ENCODE peak calls at places on chromosomes 2 and 18, in six cellular contexts. W is heart right ventricle, I is transverse colon, N is esophagus muscularis mucosa, H is testis, Z is kidney. R is an unnamed sample.

GRCh38 chr2:172046866-172047265 is 38.4 kb upstream of the DLX1 start:
- DNase-seq in W (no peak), I (no peak), N (no peak), H (no peak), Z (no peak), R (no peak)

GRCh38 chr2:73235315-73236028 is 1.4 kb downstream of the CCT7 start:
- DNase-seq in W (no peak), I (no peak), N (no peak), H (no peak), Z (no peak), R (no peak)

GRCh38 chr2:795245-796041 is 118.2 kb upstream of the TMEM18 start:
- DNase-seq in W (no peak), I (no peak), N (peak; percentile 72), H (no peak), Z (no peak), R (no peak)

GRCh38 chr2:199471443-199472057 is 13.8 kb upstream of the SATB2 start:
- DNase-seq in W (no peak), I (peak; percentile 83), N (no peak), H (peak; percentile 77), Z (peak; percentile 87), R (peak; percentile 85)

GRCh38 chr2:171100370-171100769 is 60.3 kb downstream of the TLK1 start:
- DNase-seq in W (no peak), I (no peak), N (no peak), H (no peak), Z (no peak), R (no peak)

GRCh38 chr18:35942133-35942532 is 30.3 kb upstream of the RMP24 start:
- DNase-seq in W (no peak), I (no peak), N (no peak), H (no peak), Z (no peak), R (no peak)

GRCh38 chr18:29218101-29218500 is 1041.2 kb upstream of the CDH2 start:
- DNase-seq in W (no peak), I (no peak), N (no peak), H (no peak), Z (no peak), R (no peak)

GRCh38 chr2:33083671-33084387 is 137.1 kb downstream of the LTBP1 start:
- DNase-seq in W (no peak), I (no peak), N (no peak), H (no peak), Z (no peak), R (no peak)

GRCh38 chr2:231188506-231189170 is 9.8 kb upstream of the ARMC9 start:
- DNase-seq in W (no peak), I (no peak), N (no peak), H (no peak), Z (no peak), R (no peak)

GRCh38 chr2:166314022-166314759 is 61.6 kb downstream of the SCN9A start:
- DNase-seq in W (no peak), I (no peak), N (no peak), H (no peak), Z (no peak), R (no peak)

GRCh38 chr2:233152541-233152940 is 92.4 kb downstream of the INPP5D start:
- DNase-seq in W (peak; percentile 77), I (no peak), N (no peak), H (peak; percentile 40), Z (no peak), R (no peak)

GRCh38 chr2:26479971-26480750 is 2.2 kb upstream of the OTOF start:
- DNase-seq in W (no peak), I (no peak), N (no peak), H (no peak), Z (peak; percentile 59), R (no peak)

GRCh38 chr18:7567487-7568425 is 640 bp downstream of the PTPRM start:
- DNase-seq in W (peak; percentile 43), I (peak; percentile 27), N (no peak), H (peak; percentile 56), Z (peak; percentile 87), R (peak; percentile 10)

GRCh38 chr2:27932396-27932795 is 41.9 kb downstream of the BABAM2 start:
- DNase-seq in W (no peak), I (no peak), N (no peak), H (no peak), Z (no peak), R (no peak)

GRCh38 chr2:147937744-147938349 is 82.7 kb downstream of the ORC4 start:
- DNase-seq in W (no peak), I (no peak), N (no peak), H (no peak), Z (no peak), R (no peak)

GRCh38 chr2:64859208-64860161 is 129.7 kb upstream of the SLC1A4 start:
- DNase-seq in W (peak; percentile 90), I (peak; percentile 94), N (peak; percentile 95), H (peak; percentile 93), Z (peak; percentile 95), R (no peak)

GRCh38 chr18:3451166-3451988 is 1.4 kb downstream of the TGIF1 start:
- DNase-seq in W (peak; percentile 96), I (peak; percentile 95), N (peak; percentile 99), H (peak; percentile 96), Z (peak; percentile 98), R (peak; percentile 59)

GRCh38 chr2:6068441-6068935 is 376.3 kb downstream of the SOX11 start:
- DNase-seq in W (no peak), I (no peak), N (no peak), H (no peak), Z (no peak), R (no peak)

GRCh38 chr18:27377251-27377650 is 192.1 kb upstream of the CHST9 start:
- DNase-seq in W (no peak), I (no peak), N (no peak), H (no peak), Z (no peak), R (no peak)

GRCh38 chr2:239241431-239241830 is 159.4 kb downstream of the HDAC4 start:
- DNase-seq in W (no peak), I (no peak), N (no peak), H (no peak), Z (no peak), R (no peak)

GRCh38 chr2:239239607-239240479 is 161.0 kb downstream of the HDAC4 start:
- DNase-seq in W (no peak), I (no peak), N (no peak), H (peak; percentile 55), Z (no peak), R (peak; percentile 84)

GRCh38 chr2:239238381-239238780 is 162.4 kb downstream of the HDAC4 start:
- DNase-seq in W (no peak), I (no peak), N (no peak), H (peak; percentile 11), Z (no peak), R (no peak)

GRCh38 chr2:239238839-239239606 is 161.8 kb downstream of the HDAC4 start:
- DNase-seq in W (no peak), I (no peak), N (no peak), H (peak; percentile 24), Z (no peak), R (no peak)

DNA sequence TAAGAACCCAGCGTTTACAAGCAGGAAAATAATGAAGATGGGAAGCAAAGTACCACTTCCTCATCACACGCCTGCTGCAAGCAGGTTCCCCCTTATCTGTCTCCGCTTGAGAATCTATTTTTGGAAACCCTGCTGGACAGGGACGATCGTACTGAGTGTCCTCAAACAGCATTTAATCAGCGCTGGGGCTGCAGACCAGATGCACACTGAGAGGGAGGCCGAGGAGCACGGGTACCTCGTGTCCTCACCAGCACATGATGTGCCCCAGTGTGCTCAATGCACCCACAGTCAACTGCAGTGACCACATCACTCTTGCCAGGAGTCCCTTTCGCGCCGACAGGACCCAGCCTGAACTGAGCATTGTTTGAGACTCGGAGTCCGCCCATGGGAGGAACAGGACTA is 160.3 kb downstream of the HDAC4 start:
- DNase-seq in W (no peak), I (peak; percentile 40), N (no peak), H (peak; percentile 92), Z (no peak), R (peak; percentile 68)
- H3K4me3 ChIP-seq in W (peak overlapping the region; percentile 13), I (no peak overlapping the region), N (peak overlapping the region; percentile 15), H (no peak overlapping the region), Z (no peak overlapping the region), R (peak overlapping the region; percentile 54)

GRCh38 chr2:44766220-44766619 is 175.3 kb upstream of the SIX3 start:
- DNase-seq in W (no peak), I (no peak), N (no peak), H (no peak), Z (no peak), R (no peak)
- H3K4me3 ChIP-seq in W (no peak overlapping the region), I (no peak overlapping the region), N (no peak overlapping the region), H (no peak overlapping the region), Z (no peak overlapping the region), R (no peak overlapping the region)

GRCh38 chr18:44682181-44682870 is 1.6 kb downstream of the SETBP1 start:
- DNase-seq in W (peak; percentile 26), I (peak; percentile 62), N (no peak), H (peak; percentile 66), Z (peak; percentile 84), R (no peak)

GRCh38 chr18:44680271-44681038 is at the start of gene SETBP1:
- DNase-seq in W (peak; percentile 70), I (peak; percentile 71), N (peak; percentile 95), H (peak; percentile 77), Z (peak; percentile 95), R (peak; percentile 77)

GRCh38 chr18:44682871-44683221 is 2.2 kb downstream of the SETBP1 start:
- DNase-seq in W (no peak), I (peak; percentile 33), N (no peak), H (peak; percentile 33), Z (no peak), R (no peak)

GRCh38 chr18:44681039-44681595 is 429 bp downstream of the SETBP1 start:
- DNase-seq in W (no peak), I (no peak), N (no peak), H (no peak), Z (no peak), R (no peak)

GRCh38 chr18:44681611-44682010 is 923 bp downstream of the SETBP1 start:
- DNase-seq in W (no peak), I (no peak), N (no peak), H (no peak), Z (no peak), R (no peak)
- H3K4me3 ChIP-seq in W (peak overlapping the region; percentile 94), I (peak overlapping the region; percentile 87), N (peak overlapping the region; percentile 93), H (peak overlapping the region; percentile 72), Z (peak overlapping the region; percentile 73), R (peak overlapping the region; percentile 74)

GRCh38 chr2:207041753-207042152 is 102.4 kb downstream of the CPO start:
- DNase-seq in W (no peak), I (no peak), N (no peak), H (no peak), Z (no peak), R (no peak)

GRCh38 chr2:207042841-207043240 is 103.5 kb downstream of the CPO start:
- DNase-seq in W (no peak), I (no peak), N (no peak), H (no peak), Z (no peak), R (no peak)

GRCh38 chr2:207040606-207041173 is 101.4 kb downstream of the CPO start:
- DNase-seq in W (no peak), I (no peak), N (no peak), H (no peak), Z (no peak), R (no peak)

GRCh38 chr2:207041279-207041678 is 102.0 kb downstream of the CPO start:
- DNase-seq in W (no peak), I (no peak), N (no peak), H (no peak), Z (no peak), R (no peak)

DNA sequence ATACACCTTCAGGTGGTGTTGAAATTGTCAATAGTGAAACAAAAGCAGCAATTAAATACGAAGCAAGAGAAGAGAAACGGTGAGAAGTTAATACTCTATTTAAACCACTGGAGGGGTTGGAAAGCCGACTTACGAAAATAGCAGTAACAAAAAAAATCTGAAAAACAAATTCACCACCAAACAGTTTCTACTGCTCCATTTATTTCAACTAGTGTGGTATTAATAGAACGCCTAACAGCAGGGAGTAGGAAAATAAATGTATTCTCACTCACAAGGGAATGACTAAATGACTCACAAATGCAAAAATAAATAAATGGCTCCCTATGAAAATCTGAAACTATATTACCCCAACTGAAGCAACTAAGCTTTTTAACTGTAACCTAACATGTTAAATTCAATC is 102.8 kb downstream of the CPO start:
- DNase-seq in W (no peak), I (no peak), N (no peak), H (no peak), Z (no peak), R (no peak)
- H3K4me3 ChIP-seq in W (peak overlapping the region; percentile 15), I (no peak overlapping the region), N (no peak overlapping the region), H (no peak overlapping the region), Z (no peak overlapping the region), R (no peak overlapping the region)